ENCODE peak calls at places on chromosome X, in four cellular contexts. One of them, this sample, is unnamed.

GRCh38 chrX:8190341-8190830 is 19.3 kb upstream of the VCX2 start:
- DNase-seq in adrenal gland: no peak
- DNase-seq in A549: no peak
- DNase-seq in uterus: no peak
- DNase-seq in this sample: no peak

GRCh38 chrX:137566746-137567473 is 983 bp downstream of the ZIC3 start:
- DNase-seq in adrenal gland: no peak
- DNase-seq in A549: no peak
- DNase-seq in uterus: no peak
- DNase-seq in this sample: no peak

GRCh38 chrX:16436348-16437188 is 213.4 kb upstream of the S100G start:
- DNase-seq in adrenal gland: peak; percentile 82
- DNase-seq in A549: peak; percentile 70
- DNase-seq in uterus: peak; percentile 46
- DNase-seq in this sample: peak; percentile 12

GRCh38 chrX:9312922-9313867 is 151.7 kb upstream of the TBL1X start:
- DNase-seq in adrenal gland: peak; percentile 53
- DNase-seq in A549: peak; percentile 39
- DNase-seq in uterus: no peak
- DNase-seq in this sample: peak; percentile 3

GRCh38 chrX:63784902-63785692 is at the start of gene ARHGEF9:
- DNase-seq in adrenal gland: peak; percentile 37
- DNase-seq in A549: no peak
- DNase-seq in uterus: peak; percentile 20
- DNase-seq in this sample: no peak

GRCh38 chrX:30282527-30282926 is 26.7 kb downstream of the NR0B1 start:
- DNase-seq in adrenal gland: no peak
- DNase-seq in A549: peak; percentile 45
- DNase-seq in uterus: no peak
- DNase-seq in this sample: no peak

GRCh38 chrX:42524374-42524773 is 253.6 kb downstream of the PPP1R2C start:
- DNase-seq in adrenal gland: no peak
- DNase-seq in A549: no peak
- DNase-seq in uterus: no peak
- DNase-seq in this sample: no peak

GRCh38 chrX:138986866-138987265 is 275.3 kb upstream of the FGF13 start:
- DNase-seq in adrenal gland: no peak
- DNase-seq in A549: no peak
- DNase-seq in uterus: no peak
- DNase-seq in this sample: peak; percentile 1

GRCh38 chrX:154321624-154322023 is 26.0 kb downstream of the TKTL1 start:
- DNase-seq in adrenal gland: no peak
- DNase-seq in A549: peak; percentile 14
- DNase-seq in uterus: no peak
- DNase-seq in this sample: no peak

GRCh38 chrX:20361081-20361889 is 94.6 kb upstream of the RPS6KA3 start:
- DNase-seq in adrenal gland: no peak
- DNase-seq in A549: peak; percentile 53
- DNase-seq in uterus: no peak
- DNase-seq in this sample: no peak

GRCh38 chrX:53714580-53715335 is 28.2 kb upstream of the HUWE1 start:
- DNase-seq in adrenal gland: no peak
- DNase-seq in A549: no peak
- DNase-seq in uterus: no peak
- DNase-seq in this sample: no peak

GRCh38 chrX:129836827-129837226 is 6.9 kb downstream of the ZDHHC9 start:
- DNase-seq in adrenal gland: no peak
- DNase-seq in A549: no peak
- DNase-seq in uterus: no peak
- DNase-seq in this sample: no peak

GRCh38 chrX:9530848-9531274 is 66.0 kb downstream of the TBL1X start:
- DNase-seq in adrenal gland: peak; percentile 80
- DNase-seq in A549: peak; percentile 70
- DNase-seq in uterus: peak; percentile 75
- DNase-seq in this sample: peak; percentile 30

GRCh38 chrX:11239230-11239629 is 54.0 kb upstream of the AMELX start:
- DNase-seq in adrenal gland: no peak
- DNase-seq in A549: no peak
- DNase-seq in uterus: no peak
- DNase-seq in this sample: no peak

GRCh38 chrX:34491126-34491525 is 166.0 kb downstream of the TMEM47 start:
- DNase-seq in adrenal gland: no peak
- DNase-seq in A549: no peak
- DNase-seq in uterus: no peak
- DNase-seq in this sample: no peak

GRCh38 chrX:9781941-9782340 is 4.3 kb upstream of the SHROOM2 start:
- DNase-seq in adrenal gland: no peak
- DNase-seq in A549: no peak
- DNase-seq in uterus: no peak
- DNase-seq in this sample: no peak

GRCh38 chrX:87517571-87518141 is at the start of gene KLHL4:
- DNase-seq in adrenal gland: peak; percentile 38
- DNase-seq in A549: peak; percentile 80
- DNase-seq in uterus: peak; percentile 18
- DNase-seq in this sample: no peak

GRCh38 chrX:16993791-16994318 is 47.4 kb downstream of the REPS2 start:
- DNase-seq in adrenal gland: no peak
- DNase-seq in A549: peak; percentile 6
- DNase-seq in uterus: no peak
- DNase-seq in this sample: no peak

GRCh38 chrX:69116077-69116476 is 49.2 kb downstream of the PJA1 start:
- DNase-seq in adrenal gland: no peak
- DNase-seq in A549: peak; percentile 18
- DNase-seq in uterus: no peak
- DNase-seq in this sample: no peak

GRCh38 chrX:110301194-110301593 is 16.7 kb downstream of the AMMECR1 start:
- DNase-seq in adrenal gland: no peak
- DNase-seq in A549: no peak
- DNase-seq in uterus: no peak
- DNase-seq in this sample: no peak

GRCh38 chrX:35244088-35244741 is 301.6 kb downstream of the FAM47B start:
- DNase-seq in adrenal gland: no peak
- DNase-seq in A549: no peak
- DNase-seq in uterus: no peak
- DNase-seq in this sample: no peak

GRCh38 chrX:34132028-34132427 is at the start of gene FAM47A:
- DNase-seq in adrenal gland: no peak
- DNase-seq in A549: no peak
- DNase-seq in uterus: no peak
- DNase-seq in this sample: no peak

GRCh38 chrX:110509778-110510510 is 151.3 kb downstream of the RTL9 start:
- DNase-seq in adrenal gland: no peak
- DNase-seq in A549: no peak
- DNase-seq in uterus: no peak
- DNase-seq in this sample: no peak

GRCh38 chrX:50707955-50708694 is 105.9 kb downstream of the SHROOM4 start:
- DNase-seq in adrenal gland: no peak
- DNase-seq in A549: no peak
- DNase-seq in uterus: no peak
- DNase-seq in this sample: no peak

GRCh38 chrX:78103656-78104446 is at the start of gene PGK1:
- DNase-seq in adrenal gland: peak; percentile 96
- DNase-seq in A549: peak; percentile 99
- DNase-seq in uterus: peak; percentile 96
- DNase-seq in this sample: peak; percentile 80
- TF ChIP-seq POLR2A in adrenal gland: peak; percentile 94
- TF ChIP-seq POLR2A in A549: peak; percentile 94
- TF ChIP-seq POLR2A in uterus: peak; percentile 74
- TF ChIP-seq POLR2A in this sample: peak; percentile 89

DNA sequence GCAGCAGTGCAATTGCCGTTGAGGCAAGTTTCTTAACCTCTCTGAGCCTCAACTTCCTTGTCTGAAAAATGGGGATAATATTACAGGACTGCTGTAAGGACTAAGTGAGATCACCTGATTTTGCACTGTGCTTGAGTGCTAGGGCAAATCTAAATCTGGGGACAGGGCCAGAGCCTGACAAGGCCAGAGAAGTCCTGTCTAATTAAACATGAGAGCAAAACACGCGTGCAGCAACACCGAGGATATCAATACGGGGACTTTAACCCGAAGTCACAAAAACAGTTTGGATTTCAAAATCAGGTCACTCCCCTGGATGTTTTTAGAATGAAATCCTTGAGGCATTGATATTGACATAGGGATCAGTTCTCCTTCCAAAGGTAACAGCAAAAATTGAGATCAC is 5.7 kb upstream of the GJB1 start:
- DNase-seq in adrenal gland: no peak
- DNase-seq in A549: no peak
- DNase-seq in uterus: no peak
- DNase-seq in this sample: no peak
- TF ChIP-seq POLR2A in adrenal gland: no peak
- TF ChIP-seq POLR2A in A549: no peak
- TF ChIP-seq POLR2A in uterus: no peak
- TF ChIP-seq POLR2A in this sample: no peak

GRCh38 chrX:48695925-48696300 is 621 bp upstream of the SUV39H1 start:
- DNase-seq in adrenal gland: no peak
- DNase-seq in A549: no peak
- DNase-seq in uterus: no peak
- DNase-seq in this sample: no peak

GRCh38 chrX:48698306-48698705 is 1.8 kb downstream of the SUV39H1 start:
- DNase-seq in adrenal gland: no peak
- DNase-seq in A549: no peak
- DNase-seq in uterus: no peak
- DNase-seq in this sample: no peak

GRCh38 chrX:48696301-48697181 is at the start of gene SUV39H1:
- DNase-seq in adrenal gland: peak; percentile 89
- DNase-seq in A549: peak; percentile 89
- DNase-seq in uterus: peak; percentile 86
- DNase-seq in this sample: peak; percentile 64

GRCh38 chrX:48695524-48695875 is 1.0 kb upstream of the SUV39H1 start:
- DNase-seq in adrenal gland: no peak
- DNase-seq in A549: no peak
- DNase-seq in uterus: no peak
- DNase-seq in this sample: no peak

GRCh38 chrX:48697182-48697727 is 721 bp downstream of the SUV39H1 start:
- DNase-seq in adrenal gland: no peak
- DNase-seq in A549: no peak
- DNase-seq in uterus: no peak
- DNase-seq in this sample: peak; percentile 38
- TF ChIP-seq POLR2A in adrenal gland: no peak
- TF ChIP-seq POLR2A in A549: no peak
- TF ChIP-seq POLR2A in uterus: no peak
- TF ChIP-seq POLR2A in this sample: no peak

GRCh38 chrX:49171752-49172279 is at the start of gene PLP2:
- DNase-seq in adrenal gland: peak; percentile 60
- DNase-seq in A549: peak; percentile 66
- DNase-seq in uterus: peak; percentile 65
- DNase-seq in this sample: no peak

GRCh38 chrX:49174723-49175122 is 3.0 kb downstream of the PLP2 start:
- DNase-seq in adrenal gland: no peak
- DNase-seq in A549: peak; percentile 38
- DNase-seq in uterus: no peak
- DNase-seq in this sample: no peak

GRCh38 chrX:49175875-49176274 is 4.2 kb downstream of the PLP2 start:
- DNase-seq in adrenal gland: no peak
- DNase-seq in A549: no peak
- DNase-seq in uterus: no peak
- DNase-seq in this sample: no peak

GRCh38 chrX:49175435-49175834 is 3.7 kb downstream of the PLP2 start:
- DNase-seq in adrenal gland: no peak
- DNase-seq in A549: no peak
- DNase-seq in uterus: no peak
- DNase-seq in this sample: no peak

DNA sequence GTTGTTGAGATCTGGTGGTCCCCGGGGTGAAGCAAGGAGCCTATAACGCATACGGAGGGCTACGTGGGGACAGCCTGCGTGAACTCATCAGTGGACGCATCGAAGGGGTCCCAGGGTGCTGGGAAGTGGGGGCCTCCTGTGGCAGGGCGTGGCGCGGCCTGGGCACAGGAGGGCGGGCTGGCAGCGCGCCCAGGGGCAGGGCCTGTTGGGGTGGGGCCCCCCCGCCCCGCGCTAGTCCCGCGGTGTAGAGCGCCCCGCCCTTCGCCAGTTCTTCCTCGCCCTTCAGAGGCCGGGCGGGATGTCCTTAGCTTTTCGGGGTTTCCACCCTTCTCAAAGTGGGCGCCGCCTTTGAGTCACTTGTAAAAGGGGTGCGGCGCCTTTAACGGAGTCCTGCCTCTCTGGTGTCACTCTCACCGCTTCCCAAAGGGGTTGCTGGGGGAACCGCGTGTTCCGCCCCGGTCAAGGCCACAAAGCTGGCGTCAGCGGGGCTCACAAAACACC is 632 bp downstream of the PLP2 start:
- DNase-seq in adrenal gland: peak; percentile 82
- DNase-seq in A549: peak; percentile 72
- DNase-seq in uterus: peak; percentile 62
- DNase-seq in this sample: no peak
- TF ChIP-seq POLR2A in adrenal gland: peak; percentile 35
- TF ChIP-seq POLR2A in A549: peak; percentile 21
- TF ChIP-seq POLR2A in uterus: no peak
- TF ChIP-seq POLR2A in this sample: peak; percentile 9

DNA sequence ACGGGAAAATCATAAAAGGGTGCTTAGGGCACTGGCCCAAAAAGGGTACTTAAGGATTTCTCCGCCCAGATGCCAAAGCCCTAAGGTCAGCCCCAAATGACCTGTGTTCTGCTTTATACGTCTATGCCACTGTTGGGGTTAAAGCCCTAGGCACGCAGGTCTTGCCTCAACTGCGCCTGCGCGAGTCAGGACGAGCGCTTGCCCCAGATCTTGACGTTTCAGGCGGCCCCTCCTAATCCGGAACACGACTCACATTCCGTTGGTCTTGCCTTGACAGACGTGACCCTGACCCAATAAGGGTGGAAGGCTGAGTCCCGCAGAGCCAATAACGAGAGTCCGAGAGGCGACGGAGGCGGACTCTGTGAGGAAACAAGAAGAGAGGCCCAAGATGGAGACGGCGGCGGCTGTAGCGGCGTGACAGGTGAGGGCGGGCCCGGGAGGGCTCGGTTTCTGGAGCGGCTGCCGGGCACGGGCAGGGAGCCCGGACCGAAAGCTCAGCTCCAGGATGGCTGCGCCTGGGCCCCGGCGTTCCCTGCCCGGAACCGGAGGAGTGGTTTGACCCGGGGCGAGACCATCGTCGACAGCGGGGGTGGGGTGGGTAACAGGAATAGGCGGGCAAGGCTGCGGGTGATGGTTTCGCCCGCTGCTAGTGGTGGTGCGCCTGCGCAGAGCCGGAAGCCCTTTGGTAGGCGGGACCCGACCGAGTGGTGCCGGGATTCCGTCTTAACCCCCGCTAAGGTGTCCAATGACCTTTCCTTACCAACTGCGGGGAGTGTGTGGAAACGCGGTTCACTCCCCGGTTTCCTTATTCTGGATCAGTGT is at the start of gene ARAF:
- DNase-seq in adrenal gland: peak; percentile 97
- DNase-seq in A549: peak; percentile 100
- DNase-seq in uterus: peak; percentile 96
- DNase-seq in this sample: peak; percentile 53
- TF ChIP-seq POLR2A in adrenal gland: peak; percentile 40
- TF ChIP-seq POLR2A in A549: peak; percentile 51
- TF ChIP-seq POLR2A in uterus: peak; percentile 67
- TF ChIP-seq POLR2A in this sample: no peak

GRCh38 chrX:71532753-71533425 is at the start of gene OGT:
- DNase-seq in adrenal gland: peak; percentile 97
- DNase-seq in A549: peak; percentile 99
- DNase-seq in uterus: peak; percentile 93
- DNase-seq in this sample: peak; percentile 40
- TF ChIP-seq POLR2A in adrenal gland: peak; percentile 83
- TF ChIP-seq POLR2A in A549: peak; percentile 74
- TF ChIP-seq POLR2A in uterus: peak; percentile 58
- TF ChIP-seq POLR2A in this sample: peak; percentile 65

GRCh38 chrX:23228950-23229448 is 105.7 kb upstream of the PTCHD1 start:
- DNase-seq in adrenal gland: no peak
- DNase-seq in A549: no peak
- DNase-seq in uterus: no peak
- DNase-seq in this sample: no peak
- TF ChIP-seq POLR2A in adrenal gland: no peak
- TF ChIP-seq POLR2A in A549: no peak
- TF ChIP-seq POLR2A in uterus: no peak
- TF ChIP-seq POLR2A in this sample: no peak